ENCODE peak calls at places on chromosome 17, in six cellular contexts. One of them, this sample, is unnamed.
A peak's percentile ranks its signal among the peaks of the same experiment; 100 is the strongest.

GRCh38 chr17:34269969-34270368 is at the start of gene CCL7:
- DNase-seq in mammary epithelial cell: no peak
- DNase-seq in cardiac fibroblast: peak; percentile 72
- DNase-seq in tibial artery: no peak
- DNase-seq in breast epithelium: no peak
- DNase-seq in lower leg skin: no peak
- DNase-seq in this sample: no peak

GRCh38 chr17:61813211-61813610 is 50.1 kb downstream of the BRIP1 start:
- DNase-seq in cardiac fibroblast: peak; percentile 26
- DNase-seq in mammary epithelial cell: no peak
- DNase-seq in breast epithelium: no peak
- DNase-seq in tibial artery: no peak
- DNase-seq in lower leg skin: no peak
- DNase-seq in this sample: no peak

GRCh38 chr17:65531508-65532431 is 29.7 kb downstream of the AXIN2 start:
- DNase-seq in lower leg skin: no peak
- DNase-seq in breast epithelium: no peak
- DNase-seq in tibial artery: peak; percentile 51
- DNase-seq in mammary epithelial cell: no peak
- DNase-seq in cardiac fibroblast: peak; percentile 73
- DNase-seq in this sample: no peak

GRCh38 chr17:50062323-50063243 is 6.7 kb downstream of the ITGA3 start:
- DNase-seq in mammary epithelial cell: peak; percentile 99
- DNase-seq in lower leg skin: peak; percentile 85
- DNase-seq in breast epithelium: peak; percentile 84
- DNase-seq in tibial artery: peak; percentile 72
- DNase-seq in cardiac fibroblast: peak; percentile 89
- DNase-seq in this sample: no peak

GRCh38 chr17:61314368-61315078 is 85.1 kb upstream of the TBX2 start:
- DNase-seq in cardiac fibroblast: peak; percentile 65
- DNase-seq in lower leg skin: peak; percentile 42
- DNase-seq in mammary epithelial cell: peak; percentile 77
- DNase-seq in tibial artery: peak; percentile 79
- DNase-seq in breast epithelium: no peak
- DNase-seq in this sample: peak; percentile 34

GRCh38 chr17:42608692-42609181 is 437 bp downstream of the RETREG3 start:
- DNase-seq in cardiac fibroblast: no peak
- DNase-seq in mammary epithelial cell: no peak
- DNase-seq in lower leg skin: no peak
- DNase-seq in tibial artery: peak; percentile 23
- DNase-seq in breast epithelium: no peak
- DNase-seq in this sample: no peak

GRCh38 chr17:65688307-65688706 is 126.9 kb upstream of the AXIN2 start:
- DNase-seq in lower leg skin: no peak
- DNase-seq in cardiac fibroblast: no peak
- DNase-seq in tibial artery: no peak
- DNase-seq in breast epithelium: no peak
- DNase-seq in mammary epithelial cell: no peak
- DNase-seq in this sample: no peak

GRCh38 chr17:67055041-67055443 is 10.7 kb downstream of the CACNG1 start:
- DNase-seq in tibial artery: no peak
- DNase-seq in cardiac fibroblast: no peak
- DNase-seq in breast epithelium: peak; percentile 44
- DNase-seq in lower leg skin: no peak
- DNase-seq in mammary epithelial cell: no peak
- DNase-seq in this sample: no peak

GRCh38 chr17:39623356-39623950 is 3.3 kb upstream of the PPP1R1B start:
- DNase-seq in mammary epithelial cell: peak; percentile 45
- DNase-seq in cardiac fibroblast: peak; percentile 66
- DNase-seq in tibial artery: peak; percentile 84
- DNase-seq in breast epithelium: peak; percentile 90
- DNase-seq in lower leg skin: peak; percentile 88
- DNase-seq in this sample: peak; percentile 58

GRCh38 chr17:19333132-19333440 is 29.4 kb downstream of the B9D1 start:
- DNase-seq in tibial artery: no peak
- DNase-seq in cardiac fibroblast: no peak
- DNase-seq in breast epithelium: no peak
- DNase-seq in lower leg skin: no peak
- DNase-seq in mammary epithelial cell: no peak
- DNase-seq in this sample: no peak

GRCh38 chr17:82129095-82129494 is 31.1 kb upstream of the FASN start:
- DNase-seq in cardiac fibroblast: peak; percentile 7
- DNase-seq in breast epithelium: no peak
- DNase-seq in lower leg skin: no peak
- DNase-seq in tibial artery: no peak
- DNase-seq in mammary epithelial cell: no peak
- DNase-seq in this sample: no peak
- TF ChIP-seq CTCF in cardiac fibroblast: peak; percentile 35
- TF ChIP-seq CTCF in breast epithelium: no peak
- TF ChIP-seq CTCF in lower leg skin: no peak
- TF ChIP-seq CTCF in tibial artery: no peak
- TF ChIP-seq CTCF in mammary epithelial cell: peak; percentile 19
- TF ChIP-seq CTCF in this sample: no peak

GRCh38 chr17:17693253-17693954 is 12.1 kb downstream of the RAI1 start:
- DNase-seq in mammary epithelial cell: peak; percentile 82
- DNase-seq in breast epithelium: peak; percentile 87
- DNase-seq in lower leg skin: no peak
- DNase-seq in tibial artery: peak; percentile 54
- DNase-seq in cardiac fibroblast: no peak
- DNase-seq in this sample: peak; percentile 84
- H3K4me3 ChIP-seq in mammary epithelial cell: peak overlapping the region; percentile 13
- H3K4me3 ChIP-seq in breast epithelium: peak overlapping the region; percentile 76
- H3K4me3 ChIP-seq in lower leg skin: no peak overlapping the region
- H3K4me3 ChIP-seq in tibial artery: peak overlapping the region; percentile 71
- H3K4me3 ChIP-seq in cardiac fibroblast: no peak overlapping the region
- H3K4me3 ChIP-seq in this sample: peak overlapping the region; percentile 75

GRCh38 chr17:44205962-44206824 is 6.5 kb upstream of the ATXN7L3 start:
- DNase-seq in cardiac fibroblast: no peak
- DNase-seq in breast epithelium: no peak
- DNase-seq in mammary epithelial cell: no peak
- DNase-seq in lower leg skin: no peak
- DNase-seq in tibial artery: no peak
- DNase-seq in this sample: no peak
- TF ChIP-seq CTCF in cardiac fibroblast: peak; percentile 23
- TF ChIP-seq CTCF in breast epithelium: no peak
- TF ChIP-seq CTCF in mammary epithelial cell: peak; percentile 33
- TF ChIP-seq CTCF in lower leg skin: no peak
- TF ChIP-seq CTCF in tibial artery: no peak
- TF ChIP-seq CTCF in this sample: peak; percentile 10

GRCh38 chr17:7011942-7012254 is 526 bp upstream of the RNASEK start:
- DNase-seq in tibial artery: no peak
- DNase-seq in mammary epithelial cell: no peak
- DNase-seq in cardiac fibroblast: no peak
- DNase-seq in lower leg skin: no peak
- DNase-seq in breast epithelium: no peak
- DNase-seq in this sample: no peak

GRCh38 chr17:7014261-7014994 is 2.0 kb downstream of the RNASEK start:
- DNase-seq in lower leg skin: peak; percentile 96
- DNase-seq in tibial artery: peak; percentile 97
- DNase-seq in breast epithelium: peak; percentile 96
- DNase-seq in mammary epithelial cell: peak; percentile 97
- DNase-seq in cardiac fibroblast: peak; percentile 97
- DNase-seq in this sample: peak; percentile 85

GRCh38 chr17:7011415-7011814 is 1.0 kb upstream of the RNASEK start:
- DNase-seq in mammary epithelial cell: no peak
- DNase-seq in breast epithelium: no peak
- DNase-seq in lower leg skin: no peak
- DNase-seq in tibial artery: no peak
- DNase-seq in cardiac fibroblast: no peak
- DNase-seq in this sample: no peak

GRCh38 chr17:7007143-7007542 is 5.3 kb upstream of the RNASEK start:
- DNase-seq in mammary epithelial cell: no peak
- DNase-seq in lower leg skin: no peak
- DNase-seq in cardiac fibroblast: no peak
- DNase-seq in breast epithelium: no peak
- DNase-seq in tibial artery: no peak
- DNase-seq in this sample: no peak

GRCh38 chr17:7010523-7010922 is 1.9 kb upstream of the RNASEK start:
- DNase-seq in mammary epithelial cell: no peak
- DNase-seq in cardiac fibroblast: no peak
- DNase-seq in breast epithelium: no peak
- DNase-seq in tibial artery: no peak
- DNase-seq in lower leg skin: no peak
- DNase-seq in this sample: no peak
- H3K4me3 ChIP-seq in mammary epithelial cell: no peak overlapping the region
- H3K4me3 ChIP-seq in cardiac fibroblast: no peak overlapping the region
- H3K4me3 ChIP-seq in breast epithelium: peak overlapping the region; percentile 87
- H3K4me3 ChIP-seq in tibial artery: no peak overlapping the region
- H3K4me3 ChIP-seq in lower leg skin: no peak overlapping the region
- H3K4me3 ChIP-seq in this sample: no peak overlapping the region

DNA sequence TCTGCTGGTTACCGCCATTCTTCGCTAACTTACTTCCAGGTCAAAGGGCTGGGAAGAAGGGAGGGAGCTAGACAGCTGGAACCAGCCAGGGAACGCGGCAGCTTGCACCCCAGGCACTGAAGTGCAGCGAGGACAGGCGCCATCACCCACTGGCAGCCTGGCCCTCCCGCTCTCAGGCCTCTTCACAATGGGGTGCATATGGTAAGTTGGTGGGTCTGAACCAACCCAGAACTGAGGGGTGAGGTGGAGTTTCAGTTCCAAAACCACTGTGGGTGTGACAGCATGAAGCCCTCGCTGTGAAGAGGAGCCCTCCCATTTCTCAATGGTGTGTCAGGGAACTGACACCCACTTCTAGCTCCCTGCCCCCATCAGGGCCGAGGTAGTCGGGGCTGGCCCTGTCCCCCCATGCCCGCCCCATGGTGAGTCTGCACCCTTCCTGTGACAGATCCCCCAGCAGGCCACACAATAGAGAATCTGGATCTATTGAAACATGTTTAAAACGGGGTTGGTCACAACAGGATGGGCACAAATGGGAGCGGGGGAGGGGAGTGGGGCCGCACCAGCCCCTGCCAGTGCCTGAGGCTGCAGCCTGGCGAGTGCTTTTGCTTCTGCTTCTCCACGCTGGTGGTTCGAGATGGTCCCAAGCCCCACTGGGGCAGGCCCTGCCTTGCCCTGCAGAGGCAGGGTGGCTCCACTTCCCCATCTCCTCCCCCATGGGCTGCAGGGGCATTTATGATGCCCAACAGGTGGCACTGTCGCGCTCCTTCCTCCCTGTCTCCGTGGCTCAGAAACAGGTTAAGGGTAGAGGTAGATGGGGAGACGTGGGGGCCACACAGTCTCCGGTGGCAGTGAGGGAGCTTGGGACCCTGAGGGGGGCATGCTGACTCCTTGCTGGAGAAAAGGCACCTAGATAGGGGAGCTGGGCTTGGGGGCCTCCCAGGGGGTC is 2.3 kb downstream of the LIMD2 start:
- DNase-seq in mammary epithelial cell: peak; percentile 29
- DNase-seq in cardiac fibroblast: peak; percentile 47
- DNase-seq in lower leg skin: no peak
- DNase-seq in breast epithelium: no peak
- DNase-seq in tibial artery: no peak
- DNase-seq in this sample: no peak
- TF ChIP-seq CTCF in mammary epithelial cell: peak; percentile 68
- TF ChIP-seq CTCF in cardiac fibroblast: peak; percentile 50
- TF ChIP-seq CTCF in lower leg skin: no peak
- TF ChIP-seq CTCF in breast epithelium: peak; percentile 44
- TF ChIP-seq CTCF in tibial artery: peak; percentile 16
- TF ChIP-seq CTCF in this sample: peak; percentile 70

DNA sequence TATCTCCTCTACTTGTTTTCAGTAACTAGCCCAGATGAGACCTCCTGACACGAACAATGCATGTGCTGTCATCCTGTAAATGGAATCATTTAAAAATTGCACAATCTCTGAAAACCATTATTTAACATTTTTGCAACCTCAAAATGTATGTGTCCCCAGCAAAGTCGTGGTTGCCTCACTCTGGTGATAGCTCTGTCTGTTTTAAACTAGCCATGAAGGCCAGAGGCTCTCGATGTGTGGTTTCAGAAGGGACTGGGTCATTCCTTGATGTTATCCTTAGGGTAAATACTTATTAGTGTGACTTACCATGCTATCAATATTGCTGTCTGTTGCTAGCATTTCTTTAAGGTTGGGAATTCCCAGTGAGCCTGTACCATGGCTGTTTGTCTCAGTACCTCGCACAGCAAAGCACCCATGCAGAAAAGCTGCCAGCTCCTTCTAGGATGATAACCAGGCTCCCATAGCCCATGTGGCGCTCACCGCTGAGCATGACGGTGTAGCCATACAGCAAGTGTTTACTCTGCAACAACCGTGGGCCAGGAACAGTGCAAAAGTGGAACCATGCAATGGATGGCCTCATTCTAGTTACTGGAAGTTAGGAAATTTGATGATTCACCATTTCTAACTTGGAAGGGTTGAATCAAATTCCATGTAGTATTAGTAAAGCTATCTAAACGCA is 2.9 kb upstream of the PGS1 start:
- DNase-seq in mammary epithelial cell: peak; percentile 73
- DNase-seq in lower leg skin: no peak
- DNase-seq in tibial artery: peak; percentile 60
- DNase-seq in cardiac fibroblast: peak; percentile 97
- DNase-seq in breast epithelium: no peak
- DNase-seq in this sample: no peak
- H3K4me3 ChIP-seq in mammary epithelial cell: no peak overlapping the region
- H3K4me3 ChIP-seq in lower leg skin: no peak overlapping the region
- H3K4me3 ChIP-seq in tibial artery: no peak overlapping the region
- H3K4me3 ChIP-seq in cardiac fibroblast: no peak overlapping the region
- H3K4me3 ChIP-seq in breast epithelium: peak overlapping the region; percentile 15
- H3K4me3 ChIP-seq in this sample: no peak overlapping the region

GRCh38 chr17:81148571-81148970 is 16.7 kb upstream of the PVALEF start:
- DNase-seq in breast epithelium: no peak
- DNase-seq in tibial artery: no peak
- DNase-seq in mammary epithelial cell: no peak
- DNase-seq in cardiac fibroblast: no peak
- DNase-seq in lower leg skin: no peak
- DNase-seq in this sample: no peak

GRCh38 chr17:81151039-81151677 is 14.1 kb upstream of the PVALEF start:
- DNase-seq in mammary epithelial cell: no peak
- DNase-seq in tibial artery: no peak
- DNase-seq in cardiac fibroblast: no peak
- DNase-seq in lower leg skin: no peak
- DNase-seq in breast epithelium: no peak
- DNase-seq in this sample: no peak

GRCh38 chr17:81148986-81149533 is 16.2 kb upstream of the PVALEF start:
- DNase-seq in lower leg skin: no peak
- DNase-seq in cardiac fibroblast: no peak
- DNase-seq in tibial artery: no peak
- DNase-seq in mammary epithelial cell: no peak
- DNase-seq in breast epithelium: no peak
- DNase-seq in this sample: no peak

GRCh38 chr17:81152288-81152848 is 12.9 kb upstream of the PVALEF start:
- DNase-seq in tibial artery: no peak
- DNase-seq in mammary epithelial cell: no peak
- DNase-seq in breast epithelium: no peak
- DNase-seq in cardiac fibroblast: no peak
- DNase-seq in lower leg skin: no peak
- DNase-seq in this sample: no peak

GRCh38 chr17:81150379-81151038 is 14.8 kb upstream of the PVALEF start:
- DNase-seq in tibial artery: peak; percentile 38
- DNase-seq in mammary epithelial cell: no peak
- DNase-seq in cardiac fibroblast: peak; percentile 24
- DNase-seq in lower leg skin: peak; percentile 33
- DNase-seq in breast epithelium: no peak
- DNase-seq in this sample: no peak
- TF ChIP-seq CTCF in tibial artery: no peak
- TF ChIP-seq CTCF in mammary epithelial cell: no peak
- TF ChIP-seq CTCF in cardiac fibroblast: no peak
- TF ChIP-seq CTCF in lower leg skin: no peak
- TF ChIP-seq CTCF in breast epithelium: no peak
- TF ChIP-seq CTCF in this sample: no peak

GRCh38 chr17:52143536-52143935 is 15.0 kb downstream of the CA10 start:
- DNase-seq in mammary epithelial cell: no peak
- DNase-seq in breast epithelium: no peak
- DNase-seq in tibial artery: no peak
- DNase-seq in lower leg skin: no peak
- DNase-seq in cardiac fibroblast: no peak
- DNase-seq in this sample: no peak
- H3K4me3 ChIP-seq in mammary epithelial cell: no peak overlapping the region
- H3K4me3 ChIP-seq in breast epithelium: no peak overlapping the region
- H3K4me3 ChIP-seq in tibial artery: no peak overlapping the region
- H3K4me3 ChIP-seq in lower leg skin: no peak overlapping the region
- H3K4me3 ChIP-seq in cardiac fibroblast: no peak overlapping the region
- H3K4me3 ChIP-seq in this sample: no peak overlapping the region

GRCh38 chr17:6496116-6496481 is 51.8 kb downstream of the PIMREG start:
- DNase-seq in lower leg skin: no peak
- DNase-seq in tibial artery: no peak
- DNase-seq in breast epithelium: peak; percentile 41
- DNase-seq in cardiac fibroblast: no peak
- DNase-seq in mammary epithelial cell: no peak
- DNase-seq in this sample: no peak
- TF ChIP-seq CTCF in lower leg skin: no peak
- TF ChIP-seq CTCF in tibial artery: no peak
- TF ChIP-seq CTCF in breast epithelium: no peak
- TF ChIP-seq CTCF in cardiac fibroblast: no peak
- TF ChIP-seq CTCF in mammary epithelial cell: no peak
- TF ChIP-seq CTCF in this sample: no peak

This sample was measured in LNCaP clone FGC.